ENCODE peak calls at places on chromosomes 7 and 10, in ten cellular contexts. One of them, this sample, is unnamed. For H3K4me1, the result is how much of the 10 kb centered on the place peaks cover.

GRCh38 chr7:120805636-120806388 is 52.1 kb downstream of the TSPAN12 start:
- DNase-seq in astrocyte: peak
- DNase-seq in neuronal stem cell: peak
- DNase-seq in HCT116: peak
- DNase-seq in IMR-90: peak
- DNase-seq in DND-41: peak
- DNase-seq in H1: peak
- DNase-seq in K562: peak
- DNase-seq in HepG2: peak
- DNase-seq in GM12878: peak
- DNase-seq in this sample: peak

GRCh38 chr7:100753750-100754149 is 20.4 kb downstream of the ZAN start:
- DNase-seq in neuronal stem cell: no peak
- DNase-seq in GM12878: no peak
- DNase-seq in HCT116: no peak
- DNase-seq in H1: no peak
- DNase-seq in DND-41: no peak
- DNase-seq in IMR-90: peak
- DNase-seq in astrocyte: no peak
- DNase-seq in K562: no peak
- DNase-seq in HepG2: no peak
- DNase-seq in this sample: no peak

GRCh38 chr10:129332476-129332875 is 134.6 kb upstream of the MGMT start:
- DNase-seq in IMR-90: peak
- DNase-seq in HepG2: no peak
- DNase-seq in K562: peak
- DNase-seq in astrocyte: no peak
- DNase-seq in GM12878: no peak
- DNase-seq in neuronal stem cell: no peak
- DNase-seq in H1: peak
- DNase-seq in HCT116: peak
- DNase-seq in DND-41: peak
- DNase-seq in this sample: peak

GRCh38 chr7:135825406-135825805 is 76.8 kb upstream of the FAM180A start:
- DNase-seq in astrocyte: no peak
- DNase-seq in neuronal stem cell: no peak
- DNase-seq in HCT116: no peak
- DNase-seq in GM12878: no peak
- DNase-seq in IMR-90: no peak
- DNase-seq in HepG2: no peak
- DNase-seq in H1: no peak
- DNase-seq in K562: peak
- DNase-seq in DND-41: no peak
- DNase-seq in this sample: no peak

GRCh38 chr7:35781200-35781701 is 19.6 kb upstream of the SEPTIN7 start:
- DNase-seq in IMR-90: peak
- DNase-seq in HCT116: no peak
- DNase-seq in K562: no peak
- DNase-seq in H1: no peak
- DNase-seq in GM12878: no peak
- DNase-seq in neuronal stem cell: no peak
- DNase-seq in astrocyte: no peak
- DNase-seq in HepG2: peak
- DNase-seq in DND-41: no peak
- DNase-seq in this sample: no peak

GRCh38 chr7:67937717-67938191 is 941.1 kb downstream of the TYW1 start:
- DNase-seq in HCT116: no peak
- DNase-seq in astrocyte: peak
- DNase-seq in neuronal stem cell: peak
- DNase-seq in IMR-90: peak
- DNase-seq in H1: no peak
- DNase-seq in DND-41: no peak
- DNase-seq in GM12878: no peak
- DNase-seq in K562: no peak
- DNase-seq in HepG2: no peak
- DNase-seq in this sample: no peak

GRCh38 chr7:141012696-141013344 is 1.9 kb downstream of the MRPS33 start:
- DNase-seq in IMR-90: peak
- DNase-seq in DND-41: no peak
- DNase-seq in HCT116: no peak
- DNase-seq in K562: no peak
- DNase-seq in astrocyte: no peak
- DNase-seq in GM12878: no peak
- DNase-seq in neuronal stem cell: no peak
- DNase-seq in H1: no peak
- DNase-seq in HepG2: no peak
- DNase-seq in this sample: no peak

GRCh38 chr7:154409703-154410311 is 357.6 kb downstream of the DPP6 start:
- DNase-seq in H1: peak
- DNase-seq in astrocyte: peak
- DNase-seq in HCT116: no peak
- DNase-seq in DND-41: peak
- DNase-seq in GM12878: no peak
- DNase-seq in K562: peak
- DNase-seq in IMR-90: no peak
- DNase-seq in HepG2: peak
- DNase-seq in neuronal stem cell: peak
- DNase-seq in this sample: peak

GRCh38 chr10:106107711-106108110 is 1056.8 kb downstream of the SORCS1 start:
- DNase-seq in IMR-90: no peak
- DNase-seq in K562: no peak
- DNase-seq in H1: no peak
- DNase-seq in GM12878: no peak
- DNase-seq in neuronal stem cell: no peak
- DNase-seq in astrocyte: no peak
- DNase-seq in DND-41: no peak
- DNase-seq in HCT116: no peak
- DNase-seq in HepG2: no peak
- DNase-seq in this sample: no peak

GRCh38 chr7:131557521-131558385 is 1.3 kb upstream of the PODXL start:
- DNase-seq in DND-41: no peak
- DNase-seq in HCT116: no peak
- DNase-seq in neuronal stem cell: peak
- DNase-seq in K562: no peak
- DNase-seq in IMR-90: no peak
- DNase-seq in HepG2: no peak
- DNase-seq in astrocyte: no peak
- DNase-seq in H1: peak
- DNase-seq in GM12878: no peak
- DNase-seq in this sample: no peak

GRCh38 chr10:115992554-115992953 is 280.5 kb downstream of the GFRA1 start:
- DNase-seq in astrocyte: no peak
- DNase-seq in GM12878: no peak
- DNase-seq in K562: no peak
- DNase-seq in neuronal stem cell: no peak
- DNase-seq in IMR-90: no peak
- DNase-seq in H1: no peak
- DNase-seq in HepG2: no peak
- DNase-seq in HCT116: no peak
- DNase-seq in DND-41: no peak
- DNase-seq in this sample: no peak

GRCh38 chr10:33721509-33721908 is 387.0 kb upstream of the NRP1 start:
- DNase-seq in IMR-90: no peak
- DNase-seq in DND-41: no peak
- DNase-seq in HepG2: no peak
- DNase-seq in HCT116: no peak
- DNase-seq in GM12878: no peak
- DNase-seq in astrocyte: no peak
- DNase-seq in neuronal stem cell: no peak
- DNase-seq in H1: no peak
- DNase-seq in K562: no peak
- DNase-seq in this sample: no peak

GRCh38 chr10:87861566-87861952 is 1.8 kb downstream of the KLLN start:
- DNase-seq in IMR-90: peak
- DNase-seq in K562: peak
- DNase-seq in DND-41: peak
- DNase-seq in astrocyte: peak
- DNase-seq in HepG2: peak
- DNase-seq in neuronal stem cell: no peak
- DNase-seq in HCT116: no peak
- DNase-seq in GM12878: peak
- DNase-seq in H1: no peak
- DNase-seq in this sample: peak

GRCh38 chr10:65284495-65285041 is 1641.3 kb upstream of the LRRTM3 start:
- DNase-seq in neuronal stem cell: no peak
- DNase-seq in HepG2: no peak
- DNase-seq in GM12878: no peak
- DNase-seq in astrocyte: no peak
- DNase-seq in H1: no peak
- DNase-seq in IMR-90: no peak
- DNase-seq in K562: no peak
- DNase-seq in HCT116: no peak
- DNase-seq in DND-41: no peak
- DNase-seq in this sample: no peak

GRCh38 chr10:44966816-44967509 is 7.4 kb downstream of the RASSF4 start:
- DNase-seq in HCT116: no peak
- DNase-seq in DND-41: no peak
- DNase-seq in HepG2: no peak
- DNase-seq in GM12878: no peak
- DNase-seq in neuronal stem cell: no peak
- DNase-seq in astrocyte: no peak
- DNase-seq in H1: no peak
- DNase-seq in K562: no peak
- DNase-seq in IMR-90: no peak
- DNase-seq in this sample: no peak

GRCh38 chr10:97454330-97455036 is 8.5 kb downstream of the ZDHHC16 start:
- DNase-seq in K562: no peak
- DNase-seq in GM12878: no peak
- DNase-seq in HCT116: no peak
- DNase-seq in IMR-90: peak
- DNase-seq in HepG2: no peak
- DNase-seq in astrocyte: no peak
- DNase-seq in neuronal stem cell: no peak
- DNase-seq in H1: no peak
- DNase-seq in DND-41: no peak
- DNase-seq in this sample: no peak

GRCh38 chr10:60576130-60577069 is 186.7 kb upstream of the ANK3 start:
- DNase-seq in astrocyte: no peak
- DNase-seq in GM12878: no peak
- DNase-seq in K562: no peak
- DNase-seq in DND-41: no peak
- DNase-seq in neuronal stem cell: no peak
- DNase-seq in IMR-90: no peak
- DNase-seq in H1: no peak
- DNase-seq in HCT116: no peak
- DNase-seq in HepG2: no peak
- DNase-seq in this sample: no peak

DNA sequence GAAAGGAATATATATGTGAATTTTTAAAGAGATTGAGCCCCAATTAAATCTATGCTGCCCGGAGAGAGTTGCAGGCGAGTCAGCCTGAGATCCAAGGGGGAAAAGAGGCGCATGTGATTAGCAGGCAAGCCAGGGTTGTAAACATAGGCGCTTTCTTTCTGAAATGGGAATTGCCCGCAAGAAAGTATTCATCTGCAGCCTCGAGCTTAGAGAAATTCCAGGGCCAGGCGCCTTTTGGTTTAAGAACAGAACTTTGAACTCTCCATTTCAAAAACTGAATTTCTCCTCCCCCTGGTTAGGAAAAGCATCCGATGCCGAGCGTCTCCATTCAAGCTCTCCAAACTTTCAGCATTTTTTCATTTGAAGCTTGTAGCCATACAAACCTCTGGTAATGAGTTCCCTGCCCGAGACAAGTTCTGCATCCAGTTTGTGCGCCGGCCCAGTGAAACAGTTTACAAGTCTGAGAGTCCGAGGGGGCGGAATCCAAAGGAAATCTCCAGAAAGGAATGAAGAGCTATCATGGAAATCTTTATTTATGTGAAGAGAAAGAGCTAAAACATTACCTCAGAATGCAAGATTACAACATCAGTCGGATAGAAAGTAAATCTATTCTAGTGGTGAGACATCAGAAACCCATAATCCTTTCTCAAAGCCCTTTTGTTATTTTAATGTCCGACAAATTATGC is 69.9 kb downstream of the FAM204A start:
- DNase-seq in DND-41: no peak
- DNase-seq in HCT116: no peak
- DNase-seq in IMR-90: peak
- DNase-seq in K562: no peak
- DNase-seq in H1: no peak
- DNase-seq in neuronal stem cell: no peak
- DNase-seq in GM12878: no peak
- DNase-seq in astrocyte: peak
- DNase-seq in HepG2: no peak
- DNase-seq in this sample: no peak
- H2AFZ ChIP-seq in DND-41: no peak
- H2AFZ ChIP-seq in HCT116: no peak
- H2AFZ ChIP-seq in IMR-90: peak
- H2AFZ ChIP-seq in K562: no peak
- H2AFZ ChIP-seq in H1: peak
- H2AFZ ChIP-seq in neuronal stem cell: peak
- H2AFZ ChIP-seq in GM12878: no peak
- H2AFZ ChIP-seq in astrocyte: peak
- H2AFZ ChIP-seq in HepG2: no peak
- H2AFZ ChIP-seq in this sample: no peak

DNA sequence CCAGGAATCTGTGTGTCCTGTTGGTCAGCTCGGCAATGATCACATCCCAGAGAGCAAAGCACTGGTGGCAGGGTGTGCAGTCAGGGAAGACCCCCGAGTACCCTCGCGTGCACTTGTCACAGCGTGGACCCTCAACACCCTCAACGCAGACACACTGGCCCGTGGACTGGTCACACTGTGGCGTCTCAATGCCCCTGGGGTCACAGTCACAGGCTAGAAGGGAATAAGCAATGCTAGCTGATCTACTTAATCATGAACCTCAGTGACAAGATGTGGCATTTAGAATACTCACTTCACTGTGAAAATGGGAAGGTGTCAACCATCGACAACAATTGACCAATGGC is 49.1 kb downstream of the DLD start:
- DNase-seq in DND-41: no peak
- DNase-seq in IMR-90: no peak
- DNase-seq in H1: no peak
- DNase-seq in neuronal stem cell: no peak
- DNase-seq in K562: no peak
- DNase-seq in HCT116: no peak
- DNase-seq in astrocyte: no peak
- DNase-seq in GM12878: no peak
- DNase-seq in HepG2: no peak
- DNase-seq in this sample: no peak
- H3K4me1 ChIP-seq in DND-41: under half
- H3K4me1 ChIP-seq in IMR-90: under half
- H3K4me1 ChIP-seq in H1: under half
- H3K4me1 ChIP-seq in neuronal stem cell: under half
- H3K4me1 ChIP-seq in K562: under half
- H3K4me1 ChIP-seq in HCT116: under half
- H3K4me1 ChIP-seq in astrocyte: under half
- H3K4me1 ChIP-seq in GM12878: under half
- H3K4me1 ChIP-seq in HepG2: under half
- H3K4me1 ChIP-seq in this sample: under half

GRCh38 chr7:114082934-114083647 is 164.3 kb upstream of the PPP1R3A start:
- DNase-seq in neuronal stem cell: peak
- DNase-seq in H1: peak
- DNase-seq in DND-41: no peak
- DNase-seq in IMR-90: no peak
- DNase-seq in HCT116: no peak
- DNase-seq in astrocyte: no peak
- DNase-seq in HepG2: no peak
- DNase-seq in GM12878: no peak
- DNase-seq in K562: no peak
- DNase-seq in this sample: no peak
- H3K9ac ChIP-seq in neuronal stem cell: peak
- H3K9ac ChIP-seq in H1: no peak
- H3K9ac ChIP-seq in DND-41: no peak
- H3K9ac ChIP-seq in IMR-90: no peak
- H3K9ac ChIP-seq in HCT116: no peak
- H3K9ac ChIP-seq in astrocyte: peak
- H3K9ac ChIP-seq in HepG2: no peak
- H3K9ac ChIP-seq in GM12878: no peak
- H3K9ac ChIP-seq in K562: no peak
- H3K9ac ChIP-seq in this sample: no peak

GRCh38 chr10:71850021-71850744 is 868 bp downstream of the PSAP start:
- DNase-seq in GM12878: no peak
- DNase-seq in neuronal stem cell: no peak
- DNase-seq in H1: no peak
- DNase-seq in IMR-90: no peak
- DNase-seq in astrocyte: no peak
- DNase-seq in HCT116: no peak
- DNase-seq in HepG2: no peak
- DNase-seq in DND-41: no peak
- DNase-seq in K562: no peak
- DNase-seq in this sample: no peak
- H2AFZ ChIP-seq in GM12878: no peak
- H2AFZ ChIP-seq in neuronal stem cell: peak
- H2AFZ ChIP-seq in H1: no peak
- H2AFZ ChIP-seq in IMR-90: peak
- H2AFZ ChIP-seq in astrocyte: no peak
- H2AFZ ChIP-seq in HCT116: no peak
- H2AFZ ChIP-seq in HepG2: no peak
- H2AFZ ChIP-seq in DND-41: no peak
- H2AFZ ChIP-seq in K562: peak
- H2AFZ ChIP-seq in this sample: peak

This sample was measured in Karpas-422.